ENCODE peak calls at places on chromosomes 4 and X, in ten cellular contexts. J is tibial artery; X is activated CD4-positive, alpha-beta T cell treated with anti-CD3 and anti-CD28 coated beads, Interleukin-2, amount 50 U/mL, for 4 hours; K is stimulated activated CD4-positive, alpha-beta T cell treated with anti-CD3 and anti-CD28 coated beads, Interleukin-2, amount 100 ng/mL, for 24 hours; T is Right ventricle myocardium superior; O is psoas muscle; R is HS-27A; E is aorta; D is SW 1271; F is left ventricle myocardium superior. B is an unnamed sample.

GRCh38 chr4:24719615-24720014 is 75.8 kb upstream of the SOD3 start:
- DNase-seq in J (no peak), X (no peak), K (no peak), T (no peak), O (no peak), R (no peak), E (no peak), D (no peak), F (no peak), B (no peak)

GRCh38 chr4:23685481-23685880 is 204.4 kb downstream of the PPARGC1A start:
- DNase-seq in J (no peak), X (no peak), K (no peak), T (no peak), O (no peak), R (no peak), E (no peak), D (no peak), F (no peak), B (no peak)

GRCh38 chr4:6002926-6003325 is 15.3 kb downstream of the C4orf50 start:
- DNase-seq in J (no peak), X (no peak), K (no peak), T (no peak), O (no peak), R (no peak), E (no peak), D (no peak), F (no peak), B (no peak)

GRCh38 chr4:100169796-100170485 is 20.3 kb downstream of the DDIT4L start:
- DNase-seq in J (no peak), X (no peak), K (no peak), T (no peak), O (no peak), R (no peak), E (no peak), D (no peak), F (no peak), B (no peak)

GRCh38 chr4:151541438-151542071 is 132.6 kb downstream of the FHIP1A start:
- DNase-seq in J (no peak), X (no peak), K (no peak), T (no peak), O (no peak), R (peak), E (no peak), D (no peak), F (no peak), B (peak)

GRCh38 chr4:164731827-164732474 is 22.0 kb upstream of the SMIM31 start:
- DNase-seq in J (no peak), X (peak), K (peak), T (no peak), O (no peak), R (peak), E (no peak), D (peak), F (no peak), B (peak)

GRCh38 chrX:45584717-45585116 is 384.0 kb upstream of the DIPK2B start:
- DNase-seq in J (no peak), X (no peak), K (no peak), T (no peak), O (no peak), R (no peak), E (no peak), D (no peak), F (no peak), B (no peak)

GRCh38 chr4:109163493-109163892 is 139.0 kb downstream of the COL25A1 start:
- DNase-seq in J (no peak), X (no peak), K (no peak), T (no peak), O (no peak), R (no peak), E (no peak), D (no peak), F (no peak), B (no peak)

GRCh38 chr4:66814277-66814676 is 731.0 kb downstream of the CENPC start:
- DNase-seq in J (no peak), X (no peak), K (no peak), T (no peak), O (no peak), R (no peak), E (no peak), D (no peak), F (no peak), B (no peak)

GRCh38 chr4:168883513-168883912 is 126.5 kb downstream of the CBR4 start:
- DNase-seq in J (no peak), X (no peak), K (no peak), T (no peak), O (no peak), R (no peak), E (no peak), D (no peak), F (no peak), B (no peak)

GRCh38 chrX:69210513-69211065 is 45.3 kb upstream of the PJA1 start:
- DNase-seq in J (no peak), X (no peak), K (no peak), T (no peak), O (no peak), R (no peak), E (no peak), D (no peak), F (peak), B (no peak)

GRCh38 chrX:13742397-13743176 is 8.0 kb downstream of the OFD1 start:
- DNase-seq in J (no peak), X (peak), K (peak), T (no peak), O (no peak), R (no peak), E (no peak), D (no peak), F (no peak), B (no peak)

GRCh38 chr4:37758226-37758625 is 68.3 kb upstream of the PGM2 start:
- DNase-seq in J (peak), X (no peak), K (no peak), T (no peak), O (no peak), R (no peak), E (peak), D (no peak), F (peak), B (no peak)